ENCODE peak calls at places on chromosomes 16 and 17, in five cellular contexts. D, W, P, R and M are unnamed samples. For H3K4me1, the result is how much of the 10 kb centered on the place peaks cover.

GRCh38 chr17:78915872-78916632 is 9.1 kb downstream of the TIMP2 start:
- DNase-seq in D (peak), W (no peak), P (no peak), R (no peak), M (no peak)

GRCh38 chr16:89564476-89565255 is 4.2 kb downstream of the RPL13 start:
- DNase-seq in D (no peak), W (no peak), P (no peak), R (no peak), M (peak)

GRCh38 chr17:30380106-30380420 is 1.3 kb downstream of the CPD start:
- DNase-seq in D (no peak), W (no peak), P (no peak), R (no peak), M (no peak)

GRCh38 chr17:41140360-41141132 is at the start of gene KRTAP4-6:
- DNase-seq in D (no peak), W (no peak), P (no peak), R (no peak), M (no peak)

GRCh38 chr17:28760561-28760960 is 16.8 kb downstream of the TRAF4 start:
- DNase-seq in D (no peak), W (no peak), P (no peak), R (no peak), M (no peak)

GRCh38 chr16:87046235-87046634 is 271.0 kb downstream of the C16orf95 start:
- DNase-seq in D (no peak), W (no peak), P (no peak), R (no peak), M (no peak)

GRCh38 chr16:56780646-56781045 is 50.7 kb downstream of the NUP93 start:
- DNase-seq in D (no peak), W (no peak), P (no peak), R (no peak), M (peak)

GRCh38 chr16:74909665-74910064 is 75.3 kb downstream of the WDR59 start:
- DNase-seq in D (no peak), W (no peak), P (peak), R (no peak), M (peak)

GRCh38 chr17:77352441-77352840 is 211.7 kb downstream of the SEC14L1 start:
- DNase-seq in D (peak), W (no peak), P (no peak), R (no peak), M (no peak)

GRCh38 chr17:4110152-4110551 is 32.7 kb downstream of the ZZEF1 start:
- DNase-seq in D (no peak), W (no peak), P (no peak), R (no peak), M (no peak)

GRCh38 chr17:2282297-2282873 is 21.2 kb downstream of the SMG6 start:
- DNase-seq in D (no peak), W (no peak), P (no peak), R (peak), M (peak)

GRCh38 chr16:46629331-46629843 is 8.2 kb upstream of the SHCBP1 start:
- DNase-seq in D (no peak), W (no peak), P (no peak), R (no peak), M (no peak)

GRCh38 chr16:11328172-11329079 is 16.8 kb upstream of the RMI2 start:
- DNase-seq in D (peak), W (peak), P (peak), R (peak), M (peak)

GRCh38 chr16:27906883-27907282 is 156.6 kb downstream of the GSG1L start:
- DNase-seq in D (no peak), W (no peak), P (no peak), R (no peak), M (no peak)

GRCh38 chr16:88686062-88686438 is 257 bp downstream of the SNAI3 start:
- DNase-seq in D (peak), W (peak), P (peak), R (peak), M (no peak)

GRCh38 chr17:77515227-77515626 is 374.5 kb downstream of the SEC14L1 start:
- DNase-seq in D (no peak), W (no peak), P (no peak), R (no peak), M (no peak)

GRCh38 chr17:34176440-34176839 is 78.6 kb upstream of the CCL2 start:
- DNase-seq in D (no peak), W (no peak), P (no peak), R (no peak), M (no peak)

GRCh38 chr16:46857261-46857962 is 26.4 kb upstream of the C16orf87 start:
- DNase-seq in D (peak), W (no peak), P (no peak), R (no peak), M (no peak)

GRCh38 chr17:65712383-65713267 is 151.2 kb upstream of the AXIN2 start:
- DNase-seq in D (no peak), W (no peak), P (no peak), R (no peak), M (no peak)

GRCh38 chr17:12730931-12731521 is 58.3 kb upstream of the ARHGAP44 start:
- DNase-seq in D (peak), W (no peak), P (peak), R (no peak), M (no peak)

GRCh38 chr17:72954595-72954994 is 137.9 kb downstream of the SLC39A11 start:
- DNase-seq in D (no peak), W (no peak), P (no peak), R (no peak), M (no peak)

GRCh38 chr17:66676421-66676820 is 158.5 kb upstream of the CACNG5 start:
- DNase-seq in D (peak), W (no peak), P (no peak), R (no peak), M (no peak)

GRCh38 chr16:46853713-46854443 is 22.9 kb upstream of the C16orf87 start:
- DNase-seq in D (peak), W (peak), P (peak), R (no peak), M (peak)

GRCh38 chr16:54933281-54934150 is 2.9 kb downstream of the IRX5 start:
- DNase-seq in D (no peak), W (no peak), P (no peak), R (no peak), M (no peak)

GRCh38 chr17:35809855-35810461 is 674 bp downstream of the TAF15 start:
- DNase-seq in D (no peak), W (no peak), P (no peak), R (no peak), M (no peak)

GRCh38 chr17:7478276-7479138 is 924 bp downstream of the ZBTB4 start:
- DNase-seq in D (peak), W (peak), P (peak), R (peak), M (peak)

GRCh38 chr16:82178352-82178751 is 8.3 kb upstream of the MPHOSPH6 start:
- DNase-seq in D (no peak), W (no peak), P (no peak), R (no peak), M (no peak)

GRCh38 chr17:74055508-74056160 is 147.8 kb upstream of the RPL38 start:
- DNase-seq in D (no peak), W (no peak), P (no peak), R (no peak), M (no peak)

GRCh38 chr17:45705123-45706009 is 78.8 kb upstream of the CRHR1 start:
- DNase-seq in D (no peak), W (no peak), P (no peak), R (no peak), M (no peak)

GRCh38 chr16:59021751-59022150 is 287.6 kb upstream of the GOT2 start:
- DNase-seq in D (no peak), W (no peak), P (no peak), R (no peak), M (no peak)

GRCh38 chr16:27199747-27200146 is 3.6 kb upstream of the KDM8 start:
- DNase-seq in D (no peak), W (no peak), P (no peak), R (peak), M (peak)

GRCh38 chr17:59651346-59651745 is 31.7 kb downstream of the CLTC start:
- DNase-seq in D (no peak), W (no peak), P (no peak), R (no peak), M (no peak)

GRCh38 chr17:71329310-71330098 is 791.3 kb upstream of the SOX9 start:
- DNase-seq in D (no peak), W (no peak), P (no peak), R (no peak), M (no peak)

GRCh38 chr16:28846933-28847273 is 755 bp upstream of the TUFM start:
- DNase-seq in D (peak), W (no peak), P (no peak), R (no peak), M (peak)

GRCh38 chr16:57579361-57579665 is 36.9 kb downstream of the ADGRG5 start:
- DNase-seq in D (no peak), W (no peak), P (no peak), R (no peak), M (peak)

GRCh38 chr16:79042886-79043285 is 557.7 kb downstream of the MAF start:
- DNase-seq in D (no peak), W (peak), P (no peak), R (no peak), M (no peak)

GRCh38 chr16:68893710-68894705 is 50.7 kb downstream of the TANGO6 start:
- DNase-seq in D (peak), W (no peak), P (peak), R (no peak), M (peak)

GRCh38 chr17:78706271-78706915 is 75.7 kb downstream of the CYTH1 start:
- DNase-seq in D (no peak), W (no peak), P (no peak), R (no peak), M (no peak)

GRCh38 chr17:62587554-62587953 is 39.9 kb upstream of the MRC2 start:
- DNase-seq in D (no peak), W (no peak), P (no peak), R (no peak), M (no peak)

GRCh38 chr17:33233855-33234228 is 59.3 kb downstream of the ASIC2 start:
- DNase-seq in D (peak), W (peak), P (no peak), R (no peak), M (no peak)

GRCh38 chr17:43671755-43672502 is 10.2 kb upstream of the MEOX1 start:
- DNase-seq in D (no peak), W (no peak), P (no peak), R (no peak), M (no peak)
- H3K4me1 ChIP-seq in D (under half), W (under half), P (under half), R (under half), M (under half)

GRCh38 chr16:15031596-15031995 is 24.3 kb downstream of the NTAN1 start:
- DNase-seq in D (no peak), W (no peak), P (no peak), R (no peak), M (no peak)
- H3K4me1 ChIP-seq in D (under half), W (under half), P (under half), R (under half), M (under half)

DNA sequence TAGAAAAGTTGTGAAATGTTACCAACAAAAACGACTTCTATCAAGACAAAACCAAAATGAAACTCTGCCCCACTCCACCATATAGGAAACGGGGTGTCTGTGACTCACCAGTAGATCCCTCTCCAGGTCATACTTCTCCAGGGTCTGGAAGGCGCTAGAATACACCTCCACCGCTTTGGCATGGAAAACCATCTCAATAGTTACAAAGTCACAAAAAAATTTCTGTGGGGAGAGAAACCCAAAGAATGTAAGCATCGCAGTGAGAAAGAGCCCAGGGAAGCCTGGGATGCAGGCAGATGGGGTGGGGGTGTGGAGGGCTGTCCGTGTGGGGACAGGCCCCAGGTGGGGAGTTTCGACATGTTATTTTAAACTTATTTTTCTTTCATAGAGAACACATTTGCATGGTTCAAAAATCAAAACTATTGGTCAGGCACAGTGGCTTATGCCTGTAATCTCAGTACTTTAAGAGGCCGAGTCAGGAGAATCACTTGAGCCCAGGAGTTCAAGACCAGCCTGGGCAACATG is 10.1 kb downstream of the CIBAR2 start:
- DNase-seq in D (no peak), W (no peak), P (no peak), R (no peak), M (no peak)
- H3K4me1 ChIP-seq in D (under half), W (under half), P (under half), R (under half), M (under half)

GRCh38 chr17:58338907-58339774 is 10.5 kb upstream of the TSPOAP1 start:
- DNase-seq in D (peak), W (no peak), P (no peak), R (peak), M (peak)
- H3K4me1 ChIP-seq in D (under half), W (half or more), P (under half), R (half or more), M (half or more)

GRCh38 chr17:81457396-81457795 is 55.2 kb downstream of the ACTG1 start:
- DNase-seq in D (no peak), W (no peak), P (no peak), R (no peak), M (no peak)

GRCh38 chr17:81459224-81459623 is 53.4 kb downstream of the ACTG1 start:
- DNase-seq in D (no peak), W (no peak), P (peak), R (no peak), M (no peak)

GRCh38 chr17:81456798-81457197 is 55.8 kb downstream of the ACTG1 start:
- DNase-seq in D (no peak), W (no peak), P (no peak), R (no peak), M (no peak)

GRCh38 chr17:81458628-81459027 is 54.0 kb downstream of the ACTG1 start:
- DNase-seq in D (no peak), W (no peak), P (no peak), R (no peak), M (no peak)

DNA sequence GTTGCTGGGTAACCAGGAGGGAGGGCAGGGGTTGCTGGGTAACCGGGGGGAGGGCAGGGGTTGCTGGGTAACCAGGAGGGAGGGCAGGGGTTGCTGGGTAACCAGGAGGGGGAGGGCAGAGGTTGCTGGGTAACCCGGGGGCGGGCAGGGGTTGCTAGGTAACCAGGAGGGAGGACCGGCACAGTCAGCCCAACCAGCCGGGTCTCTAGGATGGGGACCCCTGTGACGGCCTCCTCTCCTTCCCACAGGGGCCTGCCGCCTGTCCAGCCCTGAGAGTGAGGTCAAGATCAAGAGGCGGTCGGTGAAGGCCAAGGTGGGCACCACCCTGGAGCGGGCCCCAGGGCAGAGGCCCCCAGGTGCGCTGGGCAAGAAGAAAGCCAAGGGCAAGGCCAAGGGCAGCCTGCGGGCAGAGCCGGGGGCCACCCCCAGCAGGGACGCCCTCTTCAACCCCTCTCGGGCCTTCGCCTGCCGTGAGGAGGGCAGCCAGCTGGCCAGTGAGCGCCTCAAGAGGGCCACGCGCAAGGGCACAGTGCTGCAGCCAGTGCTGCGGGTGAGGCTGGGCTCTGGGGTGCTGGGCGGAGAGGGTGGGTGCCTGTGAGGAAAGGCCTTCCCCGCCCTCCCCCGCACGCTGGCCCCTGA is 54.6 kb downstream of the ACTG1 start:
- DNase-seq in D (no peak), W (no peak), P (no peak), R (no peak), M (peak)
- H3K4me1 ChIP-seq in D (under half), W (under half), P (under half), R (under half), M (under half)

GRCh38 chr17:19644493-19645210 is 3.9 kb upstream of the ALDH3A2 start:
- DNase-seq in D (no peak), W (no peak), P (no peak), R (no peak), M (no peak)

GRCh38 chr17:19642373-19642893 is 6.1 kb upstream of the ALDH3A2 start:
- DNase-seq in D (no peak), W (no peak), P (no peak), R (no peak), M (no peak)

GRCh38 chr17:19646788-19647696 is 1.5 kb upstream of the ALDH3A2 start:
- DNase-seq in D (no peak), W (no peak), P (no peak), R (no peak), M (no peak)

GRCh38 chr17:19645608-19646250 is 2.8 kb upstream of the ALDH3A2 start:
- DNase-seq in D (peak), W (peak), P (peak), R (peak), M (peak)

GRCh38 chr17:19641687-19642372 is 6.7 kb upstream of the ALDH3A2 start:
- DNase-seq in D (no peak), W (no peak), P (no peak), R (no peak), M (no peak)
- H3K4me1 ChIP-seq in D (under half), W (under half), P (under half), R (under half), M (under half)

GRCh38 chr16:2001035-2001434 is 8.6 kb downstream of the ZNF598 start:
- DNase-seq in D (no peak), W (no peak), P (no peak), R (no peak), M (no peak)
- H3K4me1 ChIP-seq in D (under half), W (under half), P (under half), R (under half), M (under half)

GRCh38 chr16:29978081-29978480 is 4.4 kb downstream of the TAOK2 start:
- DNase-seq in D (no peak), W (no peak), P (no peak), R (no peak), M (no peak)

GRCh38 chr16:29975811-29976511 is 2.3 kb downstream of the TAOK2 start:
- DNase-seq in D (no peak), W (no peak), P (no peak), R (no peak), M (no peak)

GRCh38 chr16:29975134-29975538 is 1.5 kb downstream of the TAOK2 start:
- DNase-seq in D (no peak), W (no peak), P (no peak), R (no peak), M (no peak)

GRCh38 chr16:29977063-29977462 is 3.4 kb downstream of the TAOK2 start:
- DNase-seq in D (no peak), W (no peak), P (no peak), R (no peak), M (no peak)

GRCh38 chr16:29978564-29979270 is 5.0 kb downstream of the TAOK2 start:
- DNase-seq in D (no peak), W (no peak), P (no peak), R (no peak), M (no peak)
- H3K4me1 ChIP-seq in D (under half), W (under half), P (half or more), R (under half), M (under half)

GRCh38 chr16:66511615-66512500 is 38.1 kb downstream of the TK2 start:
- DNase-seq in D (no peak), W (no peak), P (no peak), R (no peak), M (no peak)

GRCh38 chr16:66510298-66510697 is 39.6 kb downstream of the TK2 start:
- DNase-seq in D (no peak), W (no peak), P (no peak), R (no peak), M (no peak)

GRCh38 chr16:66515543-66516171 is 34.3 kb downstream of the TK2 start:
- DNase-seq in D (no peak), W (no peak), P (no peak), R (no peak), M (peak)

GRCh38 chr16:66510711-66511614 is 39.0 kb downstream of the TK2 start:
- DNase-seq in D (no peak), W (no peak), P (no peak), R (no peak), M (no peak)

GRCh38 chr16:66512589-66513404 is 37.1 kb downstream of the TK2 start:
- DNase-seq in D (no peak), W (no peak), P (no peak), R (no peak), M (no peak)
- H3K4me1 ChIP-seq in D (under half), W (under half), P (half or more), R (under half), M (under half)